ENCODE peak calls at places on chromosomes 6 and 20, in six cellular contexts. One of them, this sample, is unnamed.
A peak's percentile ranks its signal among the peaks of the same experiment; 100 is the strongest.

GRCh38 chr6:158861686-158862381 is 42.7 kb upstream of the EZR start:
- DNase-seq in sigmoid colon: no peak
- DNase-seq in heart left ventricle: no peak
- DNase-seq in breast epithelium: no peak
- DNase-seq in spleen: no peak
- DNase-seq in A549: no peak
- DNase-seq in this sample: no peak

GRCh38 chr20:28562510-28562898 is 2695.0 kb upstream of the DEFB115 start:
- DNase-seq in sigmoid colon: no peak
- DNase-seq in heart left ventricle: no peak
- DNase-seq in breast epithelium: no peak
- DNase-seq in spleen: no peak
- DNase-seq in A549: peak; percentile 64
- DNase-seq in this sample: no peak

GRCh38 chr6:28090902-28091586 is 10.7 kb downstream of the ZNF165 start:
- DNase-seq in sigmoid colon: no peak
- DNase-seq in heart left ventricle: peak; percentile 45
- DNase-seq in breast epithelium: no peak
- DNase-seq in spleen: no peak
- DNase-seq in A549: no peak
- DNase-seq in this sample: peak; percentile 55

GRCh38 chr6:137271245-137272183 is 52.3 kb upstream of the IFNGR1 start:
- DNase-seq in sigmoid colon: no peak
- DNase-seq in heart left ventricle: no peak
- DNase-seq in breast epithelium: no peak
- DNase-seq in spleen: no peak
- DNase-seq in A549: peak; percentile 13
- DNase-seq in this sample: no peak

GRCh38 chr6:25292384-25292783 is 13.2 kb downstream of the CARMIL1 start:
- DNase-seq in sigmoid colon: no peak
- DNase-seq in heart left ventricle: no peak
- DNase-seq in breast epithelium: no peak
- DNase-seq in spleen: no peak
- DNase-seq in A549: no peak
- DNase-seq in this sample: no peak

GRCh38 chr20:7841967-7842301 is 98.3 kb downstream of the HAO1 start:
- DNase-seq in sigmoid colon: peak; percentile 68
- DNase-seq in heart left ventricle: peak; percentile 36
- DNase-seq in breast epithelium: no peak
- DNase-seq in spleen: no peak
- DNase-seq in A549: peak; percentile 34
- DNase-seq in this sample: no peak

GRCh38 chr6:28900577-28901266 is 23.1 kb downstream of the TRIM27 start:
- DNase-seq in sigmoid colon: no peak
- DNase-seq in heart left ventricle: no peak
- DNase-seq in breast epithelium: no peak
- DNase-seq in spleen: no peak
- DNase-seq in A549: no peak
- DNase-seq in this sample: no peak

GRCh38 chr6:137013031-137013430 is 31.7 kb downstream of the IL20RA start:
- DNase-seq in sigmoid colon: no peak
- DNase-seq in heart left ventricle: no peak
- DNase-seq in breast epithelium: no peak
- DNase-seq in spleen: no peak
- DNase-seq in A549: no peak
- DNase-seq in this sample: no peak

GRCh38 chr20:137668-138131 is 4.7 kb upstream of the DEFB126 start:
- DNase-seq in sigmoid colon: no peak
- DNase-seq in heart left ventricle: no peak
- DNase-seq in breast epithelium: no peak
- DNase-seq in spleen: no peak
- DNase-seq in A549: peak; percentile 34
- DNase-seq in this sample: peak; percentile 51

GRCh38 chr6:36874016-36874442 is 574 bp downstream of the PPIL1 start:
- DNase-seq in sigmoid colon: no peak
- DNase-seq in heart left ventricle: no peak
- DNase-seq in breast epithelium: no peak
- DNase-seq in spleen: no peak
- DNase-seq in A549: peak; percentile 9
- DNase-seq in this sample: no peak

GRCh38 chr6:89432875-89433636 is at the start of gene ANKRD6:
- DNase-seq in sigmoid colon: peak; percentile 83
- DNase-seq in heart left ventricle: peak; percentile 81
- DNase-seq in breast epithelium: peak; percentile 75
- DNase-seq in spleen: peak; percentile 96
- DNase-seq in A549: peak; percentile 46
- DNase-seq in this sample: peak; percentile 88

GRCh38 chr6:87572031-87572430 is 17.8 kb downstream of the RARS2 start:
- DNase-seq in sigmoid colon: no peak
- DNase-seq in heart left ventricle: no peak
- DNase-seq in breast epithelium: no peak
- DNase-seq in spleen: no peak
- DNase-seq in A549: no peak
- DNase-seq in this sample: no peak

GRCh38 chr6:137975058-137975940 is 108.2 kb downstream of the TNFAIP3 start:
- DNase-seq in sigmoid colon: no peak
- DNase-seq in heart left ventricle: no peak
- DNase-seq in breast epithelium: no peak
- DNase-seq in spleen: no peak
- DNase-seq in A549: no peak
- DNase-seq in this sample: no peak

GRCh38 chr20:64113796-64114355 is 6.5 kb upstream of the NPBWR2 start:
- DNase-seq in sigmoid colon: peak; percentile 43
- DNase-seq in heart left ventricle: peak; percentile 13
- DNase-seq in breast epithelium: no peak
- DNase-seq in spleen: peak; percentile 55
- DNase-seq in A549: no peak
- DNase-seq in this sample: peak; percentile 7

GRCh38 chr6:139250296-139251274 is 41.2 kb downstream of the TXLNB start:
- DNase-seq in sigmoid colon: no peak
- DNase-seq in heart left ventricle: peak; percentile 66
- DNase-seq in breast epithelium: no peak
- DNase-seq in spleen: peak; percentile 85
- DNase-seq in A549: peak; percentile 40
- DNase-seq in this sample: peak; percentile 84

GRCh38 chr6:47264775-47265184 is 44.9 kb downstream of the TNFRSF21 start:
- DNase-seq in sigmoid colon: no peak
- DNase-seq in heart left ventricle: no peak
- DNase-seq in breast epithelium: no peak
- DNase-seq in spleen: no peak
- DNase-seq in A549: no peak
- DNase-seq in this sample: no peak

GRCh38 chr6:168554898-168555617 is 114.1 kb downstream of the SMOC2 start:
- DNase-seq in sigmoid colon: no peak
- DNase-seq in heart left ventricle: no peak
- DNase-seq in breast epithelium: no peak
- DNase-seq in spleen: no peak
- DNase-seq in A549: no peak
- DNase-seq in this sample: peak; percentile 47

GRCh38 chr6:81382852-81383251 is 369.6 kb downstream of the TENT5A start:
- DNase-seq in sigmoid colon: no peak
- DNase-seq in heart left ventricle: no peak
- DNase-seq in breast epithelium: no peak
- DNase-seq in spleen: no peak
- DNase-seq in A549: no peak
- DNase-seq in this sample: no peak

GRCh38 chr6:166240889-166241288 is 67.3 kb downstream of the PRR18 start:
- DNase-seq in sigmoid colon: no peak
- DNase-seq in heart left ventricle: no peak
- DNase-seq in breast epithelium: no peak
- DNase-seq in spleen: no peak
- DNase-seq in A549: no peak
- DNase-seq in this sample: no peak

GRCh38 chr6:829646-830045 is 136.7 kb upstream of the EXOC2 start:
- DNase-seq in sigmoid colon: no peak
- DNase-seq in heart left ventricle: no peak
- DNase-seq in breast epithelium: no peak
- DNase-seq in spleen: no peak
- DNase-seq in A549: no peak
- DNase-seq in this sample: no peak

GRCh38 chr20:48040051-48040450 is 254.8 kb upstream of the SULF2 start:
- DNase-seq in sigmoid colon: no peak
- DNase-seq in heart left ventricle: no peak
- DNase-seq in breast epithelium: no peak
- DNase-seq in spleen: no peak
- DNase-seq in A549: no peak
- DNase-seq in this sample: no peak

GRCh38 chr20:10433623-10434466 is at the start of gene MKKS:
- DNase-seq in sigmoid colon: peak; percentile 95
- DNase-seq in heart left ventricle: peak; percentile 95
- DNase-seq in breast epithelium: peak; percentile 87
- DNase-seq in spleen: peak; percentile 98
- DNase-seq in A549: peak; percentile 89
- DNase-seq in this sample: peak; percentile 88
- TF ChIP-seq POLR2A in sigmoid colon: peak; percentile 20
- TF ChIP-seq POLR2A in heart left ventricle: no peak
- TF ChIP-seq POLR2A in breast epithelium: no peak
- TF ChIP-seq POLR2A in spleen: no peak
- TF ChIP-seq POLR2A in A549: peak; percentile 50
- TF ChIP-seq POLR2A in this sample: no peak

GRCh38 chr20:62357681-62358080 is 9.4 kb downstream of the LAMA5 start:
- DNase-seq in sigmoid colon: peak; percentile 76
- DNase-seq in heart left ventricle: peak; percentile 62
- DNase-seq in breast epithelium: no peak
- DNase-seq in spleen: no peak
- DNase-seq in A549: no peak
- DNase-seq in this sample: no peak

GRCh38 chr20:62356948-62357667 is 10.0 kb downstream of the LAMA5 start:
- DNase-seq in sigmoid colon: peak; percentile 89
- DNase-seq in heart left ventricle: peak; percentile 85
- DNase-seq in breast epithelium: no peak
- DNase-seq in spleen: no peak
- DNase-seq in A549: no peak
- DNase-seq in this sample: no peak

GRCh38 chr20:62358171-62358719 is 8.9 kb downstream of the LAMA5 start:
- DNase-seq in sigmoid colon: peak; percentile 78
- DNase-seq in heart left ventricle: peak; percentile 68
- DNase-seq in breast epithelium: no peak
- DNase-seq in spleen: no peak
- DNase-seq in A549: no peak
- DNase-seq in this sample: no peak

GRCh38 chr20:62359491-62360121 is 7.5 kb downstream of the LAMA5 start:
- DNase-seq in sigmoid colon: peak; percentile 75
- DNase-seq in heart left ventricle: peak; percentile 65
- DNase-seq in breast epithelium: no peak
- DNase-seq in spleen: no peak
- DNase-seq in A549: no peak
- DNase-seq in this sample: no peak

GRCh38 chr20:62358728-62359490 is 8.2 kb downstream of the LAMA5 start:
- DNase-seq in sigmoid colon: no peak
- DNase-seq in heart left ventricle: no peak
- DNase-seq in breast epithelium: no peak
- DNase-seq in spleen: no peak
- DNase-seq in A549: no peak
- DNase-seq in this sample: no peak
- H3K4me1 ChIP-seq in sigmoid colon: peaks cover 97% of the 10 kb centered on the region
- H3K4me1 ChIP-seq in heart left ventricle: peaks cover 95% of the 10 kb centered on the region
- H3K4me1 ChIP-seq in breast epithelium: peaks cover 62% of the 10 kb centered on the region
- H3K4me1 ChIP-seq in spleen: peaks cover 92% of the 10 kb centered on the region
- H3K4me1 ChIP-seq in A549: peaks cover 98% of the 10 kb centered on the region
- H3K4me1 ChIP-seq in this sample: peaks cover 44% of the 10 kb centered on the region

DNA sequence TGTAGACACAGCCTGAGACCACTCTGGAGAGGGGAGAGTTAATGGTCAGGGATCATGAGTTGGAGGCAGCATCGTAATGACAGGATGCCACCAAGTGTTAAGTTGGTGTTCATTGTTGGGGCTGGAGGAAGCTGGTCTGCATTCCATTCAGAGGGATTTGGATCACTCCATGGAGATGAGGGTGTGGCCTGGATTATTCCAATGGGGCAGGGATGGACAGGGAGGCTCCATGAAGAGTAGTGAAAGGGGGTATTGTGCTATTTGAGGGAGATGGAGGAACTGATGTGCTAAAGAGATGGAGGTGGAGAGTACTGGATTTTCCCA is 1.1 kb downstream of the SAPCD1 start:
- DNase-seq in sigmoid colon: no peak
- DNase-seq in heart left ventricle: no peak
- DNase-seq in breast epithelium: no peak
- DNase-seq in spleen: no peak
- DNase-seq in A549: no peak
- DNase-seq in this sample: no peak
- H3K27ac ChIP-seq in sigmoid colon: no peak overlapping the region
- H3K27ac ChIP-seq in heart left ventricle: no peak overlapping the region
- H3K27ac ChIP-seq in breast epithelium: no peak overlapping the region
- H3K27ac ChIP-seq in spleen: peak overlapping the region; percentile 20
- H3K27ac ChIP-seq in A549: no peak overlapping the region
- H3K27ac ChIP-seq in this sample: no peak overlapping the region

DNA sequence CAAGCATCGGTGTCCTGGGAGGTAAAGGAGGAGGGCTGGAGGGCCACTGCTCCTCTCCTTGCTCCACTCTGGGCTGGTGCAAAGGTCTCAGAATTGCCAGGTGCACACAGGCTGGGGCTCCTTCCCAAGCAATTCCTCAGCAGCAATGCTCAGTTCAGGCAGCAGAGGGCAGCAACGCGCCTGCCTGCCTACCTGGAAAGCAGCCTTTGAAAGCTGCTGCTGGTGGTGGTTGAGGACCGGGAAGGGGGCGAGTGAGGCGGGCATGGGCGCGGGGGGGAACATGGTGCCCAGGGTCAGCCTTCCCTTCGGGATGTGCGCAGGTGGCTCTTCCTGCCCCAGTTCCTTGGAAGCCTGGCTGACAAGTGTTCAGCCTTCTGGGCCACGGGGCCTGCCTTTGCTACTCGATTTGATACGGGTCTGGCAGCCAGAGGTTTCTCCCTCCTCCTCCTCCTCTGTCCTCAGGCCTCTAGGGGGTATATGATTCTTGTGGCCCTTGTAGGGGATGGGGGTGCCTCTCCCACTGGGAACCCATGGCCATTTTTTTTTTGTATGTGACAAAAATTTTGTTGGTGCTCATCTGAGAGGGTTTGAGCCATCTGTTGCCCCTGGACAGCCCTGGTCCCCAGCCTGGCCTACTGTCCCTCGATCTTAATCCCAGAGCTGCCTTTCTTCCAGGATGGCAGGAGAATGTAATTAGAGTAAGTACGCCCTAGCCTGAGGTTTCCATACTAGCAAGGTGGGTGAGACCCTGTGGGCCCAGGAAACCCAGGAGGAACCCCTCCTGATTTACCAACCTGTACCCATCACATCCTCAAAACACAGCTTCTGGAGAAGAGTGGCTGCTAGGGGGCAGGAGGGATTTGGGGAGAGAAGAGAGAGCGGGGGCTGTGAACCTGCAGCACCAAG is 20.1 kb downstream of the MRPS18A start:
- DNase-seq in sigmoid colon: peak; percentile 88
- DNase-seq in heart left ventricle: peak; percentile 82
- DNase-seq in breast epithelium: peak; percentile 87
- DNase-seq in spleen: peak; percentile 93
- DNase-seq in A549: peak; percentile 54
- DNase-seq in this sample: peak; percentile 85
- TF ChIP-seq POLR2A in sigmoid colon: no peak
- TF ChIP-seq POLR2A in heart left ventricle: no peak
- TF ChIP-seq POLR2A in breast epithelium: no peak
- TF ChIP-seq POLR2A in spleen: no peak
- TF ChIP-seq POLR2A in A549: no peak
- TF ChIP-seq POLR2A in this sample: no peak